ENCODE peak calls at places on chromosomes 16 and 17, in ten cellular contexts. One of them, this sample, is unnamed.

GRCh38 chr16:19382887-19383816 is 34.5 kb upstream of the TMC5 start:
- DNase-seq in psoas muscle: no peak
- DNase-seq in heart left ventricle: no peak
- DNase-seq in thoracic aorta: no peak
- DNase-seq in colonic mucosa: no peak
- DNase-seq in CD8-positive, alpha-beta T cell: no peak
- DNase-seq in CD4-positive, alpha-beta memory T cell: no peak
- DNase-seq in Peyer's patch: no peak
- DNase-seq in heart right ventricle: no peak
- DNase-seq in BE2C: peak; percentile 66
- DNase-seq in this sample: no peak

GRCh38 chr16:1773703-1774455 is 945 bp upstream of the MRPS34 start:
- DNase-seq in heart left ventricle: peak; percentile 59
- DNase-seq in CD4-positive, alpha-beta memory T cell: no peak
- DNase-seq in psoas muscle: peak; percentile 33
- DNase-seq in colonic mucosa: no peak
- DNase-seq in Peyer's patch: peak; percentile 42
- DNase-seq in thoracic aorta: no peak
- DNase-seq in BE2C: peak; percentile 15
- DNase-seq in heart right ventricle: no peak
- DNase-seq in CD8-positive, alpha-beta T cell: no peak
- DNase-seq in this sample: no peak

GRCh38 chr17:82923366-82924113 is 83.7 kb upstream of the ZNF750 start:
- DNase-seq in CD8-positive, alpha-beta T cell: no peak
- DNase-seq in BE2C: no peak
- DNase-seq in CD4-positive, alpha-beta memory T cell: no peak
- DNase-seq in heart left ventricle: peak; percentile 54
- DNase-seq in heart right ventricle: no peak
- DNase-seq in thoracic aorta: no peak
- DNase-seq in psoas muscle: peak; percentile 30
- DNase-seq in Peyer's patch: no peak
- DNase-seq in colonic mucosa: no peak
- DNase-seq in this sample: no peak

GRCh38 chr17:7855643-7856080 is 796 bp downstream of the TMEM88 start:
- DNase-seq in psoas muscle: no peak
- DNase-seq in CD8-positive, alpha-beta T cell: no peak
- DNase-seq in CD4-positive, alpha-beta memory T cell: no peak
- DNase-seq in heart left ventricle: no peak
- DNase-seq in thoracic aorta: no peak
- DNase-seq in colonic mucosa: no peak
- DNase-seq in BE2C: no peak
- DNase-seq in Peyer's patch: no peak
- DNase-seq in heart right ventricle: peak; percentile 55
- DNase-seq in this sample: no peak

GRCh38 chr16:57720142-57720575 is 15.4 kb upstream of the KATNB1 start:
- DNase-seq in thoracic aorta: no peak
- DNase-seq in CD4-positive, alpha-beta memory T cell: no peak
- DNase-seq in CD8-positive, alpha-beta T cell: no peak
- DNase-seq in BE2C: peak; percentile 72
- DNase-seq in heart right ventricle: peak; percentile 45
- DNase-seq in heart left ventricle: no peak
- DNase-seq in colonic mucosa: peak; percentile 53
- DNase-seq in Peyer's patch: peak; percentile 27
- DNase-seq in psoas muscle: no peak
- DNase-seq in this sample: no peak

GRCh38 chr17:60601443-60602384 is 1.7 kb downstream of the PPM1D start:
- DNase-seq in CD4-positive, alpha-beta memory T cell: no peak
- DNase-seq in heart left ventricle: no peak
- DNase-seq in BE2C: peak; percentile 61
- DNase-seq in CD8-positive, alpha-beta T cell: peak; percentile 4
- DNase-seq in colonic mucosa: peak; percentile 81
- DNase-seq in Peyer's patch: no peak
- DNase-seq in thoracic aorta: no peak
- DNase-seq in psoas muscle: no peak
- DNase-seq in heart right ventricle: peak; percentile 65
- DNase-seq in this sample: no peak

GRCh38 chr17:15935891-15936290 is 9.0 kb upstream of the ADORA2B start:
- DNase-seq in BE2C: no peak
- DNase-seq in heart right ventricle: no peak
- DNase-seq in colonic mucosa: no peak
- DNase-seq in psoas muscle: no peak
- DNase-seq in heart left ventricle: no peak
- DNase-seq in Peyer's patch: no peak
- DNase-seq in CD8-positive, alpha-beta T cell: no peak
- DNase-seq in CD4-positive, alpha-beta memory T cell: no peak
- DNase-seq in thoracic aorta: no peak
- DNase-seq in this sample: no peak

GRCh38 chr17:64133546-64134215 is 3.7 kb upstream of the ERN1 start:
- DNase-seq in heart left ventricle: no peak
- DNase-seq in heart right ventricle: no peak
- DNase-seq in thoracic aorta: no peak
- DNase-seq in CD8-positive, alpha-beta T cell: no peak
- DNase-seq in CD4-positive, alpha-beta memory T cell: no peak
- DNase-seq in Peyer's patch: no peak
- DNase-seq in psoas muscle: no peak
- DNase-seq in BE2C: peak; percentile 54
- DNase-seq in colonic mucosa: no peak
- DNase-seq in this sample: no peak

GRCh38 chr16:81703177-81704155 is 75.6 kb upstream of the PLCG2 start:
- DNase-seq in BE2C: no peak
- DNase-seq in thoracic aorta: no peak
- DNase-seq in CD4-positive, alpha-beta memory T cell: no peak
- DNase-seq in Peyer's patch: no peak
- DNase-seq in heart right ventricle: no peak
- DNase-seq in CD8-positive, alpha-beta T cell: no peak
- DNase-seq in colonic mucosa: no peak
- DNase-seq in heart left ventricle: peak; percentile 33
- DNase-seq in psoas muscle: no peak
- DNase-seq in this sample: no peak

GRCh38 chr16:51648521-51648920 is 497.5 kb upstream of the SALL1 start:
- DNase-seq in CD4-positive, alpha-beta memory T cell: no peak
- DNase-seq in Peyer's patch: no peak
- DNase-seq in psoas muscle: no peak
- DNase-seq in CD8-positive, alpha-beta T cell: no peak
- DNase-seq in thoracic aorta: no peak
- DNase-seq in colonic mucosa: no peak
- DNase-seq in heart left ventricle: no peak
- DNase-seq in BE2C: no peak
- DNase-seq in heart right ventricle: no peak
- DNase-seq in this sample: no peak

GRCh38 chr16:68447721-68448359 is 468 bp downstream of the SMPD3 start:
- DNase-seq in CD4-positive, alpha-beta memory T cell: no peak
- DNase-seq in heart left ventricle: no peak
- DNase-seq in BE2C: no peak
- DNase-seq in Peyer's patch: peak; percentile 28
- DNase-seq in CD8-positive, alpha-beta T cell: no peak
- DNase-seq in thoracic aorta: no peak
- DNase-seq in heart right ventricle: no peak
- DNase-seq in psoas muscle: no peak
- DNase-seq in colonic mucosa: peak; percentile 38
- DNase-seq in this sample: no peak

GRCh38 chr16:68445458-68445857 is 2.9 kb downstream of the SMPD3 start:
- DNase-seq in colonic mucosa: peak; percentile 81
- DNase-seq in heart left ventricle: no peak
- DNase-seq in psoas muscle: no peak
- DNase-seq in BE2C: peak; percentile 83
- DNase-seq in CD4-positive, alpha-beta memory T cell: no peak
- DNase-seq in Peyer's patch: no peak
- DNase-seq in thoracic aorta: no peak
- DNase-seq in CD8-positive, alpha-beta T cell: no peak
- DNase-seq in heart right ventricle: no peak
- DNase-seq in this sample: no peak

GRCh38 chr16:68444058-68444657 is 4.2 kb downstream of the SMPD3 start:
- DNase-seq in Peyer's patch: no peak
- DNase-seq in psoas muscle: no peak
- DNase-seq in BE2C: no peak
- DNase-seq in heart left ventricle: no peak
- DNase-seq in thoracic aorta: no peak
- DNase-seq in CD8-positive, alpha-beta T cell: no peak
- DNase-seq in heart right ventricle: peak; percentile 36
- DNase-seq in CD4-positive, alpha-beta memory T cell: no peak
- DNase-seq in colonic mucosa: peak; percentile 57
- DNase-seq in this sample: no peak

GRCh38 chr16:68448360-68448970 is at the start of gene SMPD3:
- DNase-seq in CD4-positive, alpha-beta memory T cell: peak; percentile 99
- DNase-seq in psoas muscle: peak; percentile 97
- DNase-seq in colonic mucosa: peak; percentile 97
- DNase-seq in Peyer's patch: peak; percentile 98
- DNase-seq in thoracic aorta: peak; percentile 81
- DNase-seq in heart left ventricle: peak; percentile 98
- DNase-seq in BE2C: peak; percentile 100
- DNase-seq in CD8-positive, alpha-beta T cell: peak; percentile 98
- DNase-seq in heart right ventricle: peak; percentile 97
- DNase-seq in this sample: peak; percentile 93

GRCh38 chr16:68446941-68447675 is 1.2 kb downstream of the SMPD3 start:
- DNase-seq in Peyer's patch: no peak
- DNase-seq in CD8-positive, alpha-beta T cell: no peak
- DNase-seq in CD4-positive, alpha-beta memory T cell: no peak
- DNase-seq in heart left ventricle: no peak
- DNase-seq in colonic mucosa: no peak
- DNase-seq in heart right ventricle: no peak
- DNase-seq in BE2C: peak; percentile 27
- DNase-seq in thoracic aorta: no peak
- DNase-seq in psoas muscle: no peak
- DNase-seq in this sample: no peak
- H3K4me3 ChIP-seq in Peyer's patch: peak overlapping the region; percentile 53
- H3K4me3 ChIP-seq in CD8-positive, alpha-beta T cell: no peak overlapping the region
- H3K4me3 ChIP-seq in CD4-positive, alpha-beta memory T cell: peak overlapping the region; percentile 61
- H3K4me3 ChIP-seq in heart left ventricle: no peak overlapping the region
- H3K4me3 ChIP-seq in colonic mucosa: no peak overlapping the region
- H3K4me3 ChIP-seq in heart right ventricle: no peak overlapping the region
- H3K4me3 ChIP-seq in BE2C: peak overlapping the region; percentile 65
- H3K4me3 ChIP-seq in thoracic aorta: no peak overlapping the region
- H3K4me3 ChIP-seq in psoas muscle: no peak overlapping the region
- H3K4me3 ChIP-seq in this sample: no peak overlapping the region

DNA sequence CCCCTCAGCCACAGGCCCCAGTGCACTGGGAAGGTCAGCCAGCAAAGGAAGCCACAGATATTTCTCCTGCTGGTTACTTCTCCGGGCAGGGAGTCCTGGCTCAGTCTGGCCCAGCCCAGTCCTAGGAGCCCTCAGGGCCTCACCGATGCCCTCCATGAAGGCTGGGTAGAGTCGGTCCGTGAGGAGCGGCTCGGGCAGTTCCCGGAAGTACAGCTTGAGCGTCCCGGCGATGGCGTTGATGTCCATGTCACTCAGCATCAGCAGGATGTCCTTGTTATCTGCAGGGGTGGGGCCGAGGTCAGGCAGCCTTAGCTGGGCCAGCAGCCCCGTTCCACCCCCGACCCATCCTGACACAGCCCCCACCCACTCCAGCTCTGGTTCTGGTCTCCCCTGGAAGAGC is 13.7 kb downstream of the TIMM22 start:
- DNase-seq in CD8-positive, alpha-beta T cell: no peak
- DNase-seq in heart left ventricle: no peak
- DNase-seq in BE2C: no peak
- DNase-seq in thoracic aorta: no peak
- DNase-seq in psoas muscle: no peak
- DNase-seq in CD4-positive, alpha-beta memory T cell: no peak
- DNase-seq in heart right ventricle: no peak
- DNase-seq in colonic mucosa: no peak
- DNase-seq in Peyer's patch: no peak
- DNase-seq in this sample: no peak
- H3K36me3 ChIP-seq in CD8-positive, alpha-beta T cell: peaks cover 5% of the 10 kb centered on the region
- H3K36me3 ChIP-seq in heart left ventricle: peaks cover 79% of the 10 kb centered on the region
- H3K36me3 ChIP-seq in BE2C: peaks cover 3% of the 10 kb centered on the region
- H3K36me3 ChIP-seq in thoracic aorta: peaks cover 37% of the 10 kb centered on the region
- H3K36me3 ChIP-seq in psoas muscle: no peaks in the 10 kb centered on the region
- H3K36me3 ChIP-seq in CD4-positive, alpha-beta memory T cell: peaks cover 28% of the 10 kb centered on the region
- H3K36me3 ChIP-seq in heart right ventricle: peaks cover 9% of the 10 kb centered on the region
- H3K36me3 ChIP-seq in colonic mucosa: peaks cover 17% of the 10 kb centered on the region
- H3K36me3 ChIP-seq in Peyer's patch: peaks cover 5% of the 10 kb centered on the region
- H3K36me3 ChIP-seq in this sample: peaks cover 45% of the 10 kb centered on the region

GRCh38 chr16:49493836-49494235 is 120.2 kb downstream of the C16orf78 start:
- DNase-seq in heart right ventricle: no peak
- DNase-seq in colonic mucosa: no peak
- DNase-seq in Peyer's patch: no peak
- DNase-seq in BE2C: no peak
- DNase-seq in psoas muscle: no peak
- DNase-seq in thoracic aorta: no peak
- DNase-seq in heart left ventricle: no peak
- DNase-seq in CD8-positive, alpha-beta T cell: no peak
- DNase-seq in CD4-positive, alpha-beta memory T cell: no peak
- DNase-seq in this sample: peak; percentile 46

GRCh38 chr16:49495596-49496355 is 122.2 kb downstream of the C16orf78 start:
- DNase-seq in CD4-positive, alpha-beta memory T cell: no peak
- DNase-seq in colonic mucosa: no peak
- DNase-seq in heart right ventricle: no peak
- DNase-seq in Peyer's patch: no peak
- DNase-seq in psoas muscle: no peak
- DNase-seq in BE2C: no peak
- DNase-seq in heart left ventricle: no peak
- DNase-seq in CD8-positive, alpha-beta T cell: no peak
- DNase-seq in thoracic aorta: no peak
- DNase-seq in this sample: no peak

GRCh38 chr16:49494386-49495150 is 121.0 kb downstream of the C16orf78 start:
- DNase-seq in heart right ventricle: no peak
- DNase-seq in heart left ventricle: no peak
- DNase-seq in CD4-positive, alpha-beta memory T cell: no peak
- DNase-seq in thoracic aorta: no peak
- DNase-seq in psoas muscle: no peak
- DNase-seq in Peyer's patch: no peak
- DNase-seq in CD8-positive, alpha-beta T cell: no peak
- DNase-seq in BE2C: no peak
- DNase-seq in colonic mucosa: no peak
- DNase-seq in this sample: peak; percentile 55

GRCh38 chr16:49496656-49497055 is 123.1 kb downstream of the C16orf78 start:
- DNase-seq in psoas muscle: no peak
- DNase-seq in colonic mucosa: no peak
- DNase-seq in heart left ventricle: no peak
- DNase-seq in thoracic aorta: no peak
- DNase-seq in BE2C: no peak
- DNase-seq in CD4-positive, alpha-beta memory T cell: no peak
- DNase-seq in Peyer's patch: no peak
- DNase-seq in CD8-positive, alpha-beta T cell: no peak
- DNase-seq in heart right ventricle: no peak
- DNase-seq in this sample: peak; percentile 38

DNA sequence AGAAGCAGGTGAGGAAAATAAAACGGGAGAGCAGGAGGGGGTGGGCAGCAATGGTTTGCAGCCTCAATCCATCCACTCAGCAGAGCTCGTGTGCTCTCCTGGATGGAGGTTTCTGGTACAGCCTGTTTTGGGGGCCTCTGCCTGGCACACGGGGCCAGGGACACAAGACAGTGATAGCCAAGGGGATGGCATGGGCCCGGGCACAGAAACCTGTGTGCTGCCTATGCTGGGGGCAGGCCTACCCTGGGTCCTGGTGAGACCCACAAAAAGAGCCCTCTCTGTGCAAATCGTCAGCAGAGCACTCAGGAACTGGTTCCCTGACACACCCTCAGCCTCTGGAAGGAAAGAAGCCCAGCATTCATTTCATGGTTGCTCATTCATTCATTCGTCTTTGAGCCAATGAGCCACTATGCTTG is 121.6 kb downstream of the C16orf78 start:
- DNase-seq in psoas muscle: no peak
- DNase-seq in colonic mucosa: no peak
- DNase-seq in BE2C: no peak
- DNase-seq in thoracic aorta: no peak
- DNase-seq in CD8-positive, alpha-beta T cell: no peak
- DNase-seq in heart right ventricle: no peak
- DNase-seq in Peyer's patch: no peak
- DNase-seq in CD4-positive, alpha-beta memory T cell: no peak
- DNase-seq in heart left ventricle: no peak
- DNase-seq in this sample: no peak
- H3K4me1 ChIP-seq in psoas muscle: no peaks in the 10 kb centered on the region
- H3K4me1 ChIP-seq in colonic mucosa: no peaks in the 10 kb centered on the region
- H3K4me1 ChIP-seq in BE2C: peaks cover 3% of the 10 kb centered on the region
- H3K4me1 ChIP-seq in thoracic aorta: no peaks in the 10 kb centered on the region
- H3K4me1 ChIP-seq in CD8-positive, alpha-beta T cell: no peaks in the 10 kb centered on the region
- H3K4me1 ChIP-seq in heart right ventricle: peaks cover 11% of the 10 kb centered on the region
- H3K4me1 ChIP-seq in Peyer's patch: no peaks in the 10 kb centered on the region
- H3K4me1 ChIP-seq in CD4-positive, alpha-beta memory T cell: peaks cover 9% of the 10 kb centered on the region
- H3K4me1 ChIP-seq in heart left ventricle: peaks cover 11% of the 10 kb centered on the region
- H3K4me1 ChIP-seq in this sample: peaks cover 4% of the 10 kb centered on the region

GRCh38 chr17:81922566-81923301 is 4.8 kb upstream of the SIRT7 start:
- DNase-seq in colonic mucosa: no peak
- DNase-seq in Peyer's patch: no peak
- DNase-seq in heart right ventricle: no peak
- DNase-seq in CD8-positive, alpha-beta T cell: no peak
- DNase-seq in heart left ventricle: no peak
- DNase-seq in CD4-positive, alpha-beta memory T cell: no peak
- DNase-seq in BE2C: no peak
- DNase-seq in thoracic aorta: no peak
- DNase-seq in psoas muscle: no peak
- DNase-seq in this sample: no peak
- H3K4me3 ChIP-seq in colonic mucosa: peak overlapping the region; percentile 26
- H3K4me3 ChIP-seq in Peyer's patch: peak overlapping the region; percentile 30
- H3K4me3 ChIP-seq in heart right ventricle: peak overlapping the region; percentile 18
- H3K4me3 ChIP-seq in CD8-positive, alpha-beta T cell: no peak overlapping the region
- H3K4me3 ChIP-seq in heart left ventricle: peak overlapping the region; percentile 35
- H3K4me3 ChIP-seq in CD4-positive, alpha-beta memory T cell: no peak overlapping the region
- H3K4me3 ChIP-seq in BE2C: no peak overlapping the region
- H3K4me3 ChIP-seq in thoracic aorta: peak overlapping the region; percentile 62
- H3K4me3 ChIP-seq in psoas muscle: peak overlapping the region; percentile 76
- H3K4me3 ChIP-seq in this sample: peak overlapping the region; percentile 57